ENCODE peak calls at places on chromosomes 12 and 14, in six cellular contexts. Z is naive thymus-derived CD8-positive, alpha-beta T cell; W is H9; P is NCI-H774; F is H54; M is posterior cingulate gyrus. B is an unnamed sample.

GRCh38 chr14:101072945-101073597 is 169.5 kb upstream of the RTL1 start:
- DNase-seq in Z (no peak), P (peak; percentile 35), W (peak; percentile 86), M (peak; percentile 67), F (peak; percentile 99), B (no peak)

GRCh38 chr12:128140551-128140950 is 126.4 kb upstream of the TMEM132C start:
- DNase-seq in M (no peak), P (no peak), Z (no peak), W (no peak), F (no peak), B (no peak)

GRCh38 chr12:131194166-131194565 is 240.5 kb downstream of the ADGRD1 start:
- DNase-seq in M (no peak), Z (no peak), P (no peak), W (peak; percentile 17), F (no peak), B (no peak)

GRCh38 chr14:77051101-77051500 is 22.6 kb upstream of the IRF2BPL start:
- DNase-seq in Z (no peak), F (no peak), M (peak; percentile 49), P (no peak), W (no peak), B (no peak)

GRCh38 chr12:3935078-3935477 is 61.9 kb upstream of the PARP11 start:
- DNase-seq in W (no peak), P (no peak), Z (peak; percentile 45), M (no peak), F (no peak), B (no peak)

GRCh38 chr12:27383429-27384260 is 51.0 kb downstream of the BMAL2 start:
- DNase-seq in M (peak; percentile 42), Z (peak; percentile 28), P (peak; percentile 63), F (peak; percentile 67), W (peak; percentile 86), B (peak; percentile 25)

GRCh38 chr12:2161478-2161877 is 108.7 kb downstream of the CACNA1C start:
- DNase-seq in W (no peak), M (peak; percentile 47), P (peak; percentile 38), Z (no peak), F (no peak), B (no peak)

GRCh38 chr12:75042125-75042524 is 167.5 kb downstream of the KCNC2 start:
- DNase-seq in W (no peak), F (no peak), P (no peak), M (no peak), Z (no peak), B (no peak)

GRCh38 chr12:108516511-108517275 is 1.6 kb downstream of the FICD start:
- DNase-seq in M (no peak), F (no peak), P (no peak), W (peak; percentile 66), Z (no peak), B (no peak)

GRCh38 chr14:89566644-89567411 is 149.8 kb upstream of the FOXN3 start:
- DNase-seq in Z (no peak), W (no peak), M (no peak), P (no peak), F (no peak), B (no peak)

GRCh38 chr14:99199854-99200653 is 71.9 kb downstream of the BCL11B start:
- DNase-seq in Z (no peak), M (no peak), P (no peak), W (no peak), F (no peak), B (no peak)

GRCh38 chr12:84637926-84638325 is 274.7 kb downstream of the SLC6A15 start:
- DNase-seq in W (no peak), F (no peak), M (no peak), Z (no peak), P (no peak), B (no peak)

GRCh38 chr14:76872796-76873432 is 46.7 kb downstream of the LRRC74A start:
- DNase-seq in P (peak; percentile 2), F (peak; percentile 45), W (peak; percentile 68), M (peak; percentile 73), Z (peak; percentile 69), B (peak; percentile 58)

GRCh38 chr12:118050972-118051910 is 9.7 kb downstream of the WSB2 start:
- DNase-seq in F (no peak), M (no peak), P (no peak), Z (no peak), W (no peak), B (no peak)

GRCh38 chr12:98002887-98003493 is 512.4 kb upstream of the TMPO start:
- DNase-seq in F (peak; percentile 4), M (peak; percentile 19), W (peak; percentile 73), P (peak; percentile 82), Z (no peak), B (no peak)

GRCh38 chr12:100860611-100861010 is 66.0 kb downstream of the ANO4 start:
- DNase-seq in P (no peak), Z (no peak), M (no peak), F (no peak), W (no peak), B (no peak)

GRCh38 chr12:93823616-93824410 is 146.6 kb downstream of the CRADD start:
- DNase-seq in P (no peak), F (no peak), Z (no peak), M (no peak), W (no peak), B (no peak)

GRCh38 chr12:84874125-84874824 is 38.3 kb downstream of the SLC6A15 start:
- DNase-seq in W (no peak), P (peak; percentile 44), Z (peak; percentile 36), M (no peak), F (no peak), B (no peak)

GRCh38 chr14:88895116-88895515 is 70.7 kb downstream of the TTC8 start:
- DNase-seq in W (no peak), Z (no peak), M (no peak), F (no peak), P (no peak), B (no peak)

GRCh38 chr14:31489680-31490079 is 1.8 kb upstream of the GPR33 start:
- DNase-seq in M (no peak), F (no peak), P (no peak), Z (no peak), W (no peak), B (no peak)

GRCh38 chr14:56814468-56815074 is 4.3 kb upstream of the OTX2 start:
- DNase-seq in W (peak; percentile 58), M (no peak), Z (no peak), F (no peak), P (no peak), B (no peak)

GRCh38 chr14:66974397-66975025 is 214.7 kb upstream of the GARIN2 start:
- DNase-seq in W (no peak), P (no peak), M (no peak), Z (no peak), F (no peak), B (no peak)

B was measured in CD8-positive, alpha-beta memory T cell.